ENCODE peak calls at places on chromosomes 4 and X, in seven cellular contexts. One of them, this sample, is unnamed.

GRCh38 chrX:12981880-12982279 is 7.0 kb downstream of the TMSB4X start:
- DNase-seq in posterior cingulate gyrus: no peak
- DNase-seq in Calu3: no peak
- DNase-seq in NCI-H2029 treated with DMSO at 0.1 percent for 48 hours: no peak
- DNase-seq in fibroblast of lung: no peak
- DNase-seq in GM04503: no peak
- DNase-seq in A549: no peak
- DNase-seq in this sample: no peak

GRCh38 chr4:1323635-1324442 is 23.2 kb upstream of the UVSSA start:
- DNase-seq in posterior cingulate gyrus: peak; percentile 41
- DNase-seq in Calu3: no peak
- DNase-seq in NCI-H2029 treated with DMSO at 0.1 percent for 48 hours: no peak
- DNase-seq in fibroblast of lung: peak; percentile 99
- DNase-seq in GM04503: peak; percentile 82
- DNase-seq in A549: peak; percentile 72
- DNase-seq in this sample: no peak

GRCh38 chrX:102546818-102547493 is 30.4 kb upstream of the TMSB15A start:
- DNase-seq in posterior cingulate gyrus: no peak
- DNase-seq in Calu3: no peak
- DNase-seq in NCI-H2029 treated with DMSO at 0.1 percent for 48 hours: no peak
- DNase-seq in fibroblast of lung: no peak
- DNase-seq in GM04503: no peak
- DNase-seq in A549: no peak
- DNase-seq in this sample: no peak

GRCh38 chrX:7059214-7059838 is 88.2 kb upstream of the STS start:
- DNase-seq in posterior cingulate gyrus: no peak
- DNase-seq in Calu3: no peak
- DNase-seq in NCI-H2029 treated with DMSO at 0.1 percent for 48 hours: no peak
- DNase-seq in fibroblast of lung: no peak
- DNase-seq in GM04503: no peak
- DNase-seq in A549: no peak
- DNase-seq in this sample: no peak

GRCh38 chrX:110665636-110666035 is 130.0 kb downstream of the CHRDL1 start:
- DNase-seq in posterior cingulate gyrus: peak; percentile 67
- DNase-seq in Calu3: peak; percentile 69
- DNase-seq in NCI-H2029 treated with DMSO at 0.1 percent for 48 hours: no peak
- DNase-seq in fibroblast of lung: peak; percentile 12
- DNase-seq in GM04503: no peak
- DNase-seq in A549: peak; percentile 21
- DNase-seq in this sample: no peak

GRCh38 chr4:173176010-173176409 is 7.4 kb downstream of the GALNT7 start:
- DNase-seq in posterior cingulate gyrus: no peak
- DNase-seq in Calu3: no peak
- DNase-seq in NCI-H2029 treated with DMSO at 0.1 percent for 48 hours: no peak
- DNase-seq in fibroblast of lung: no peak
- DNase-seq in GM04503: no peak
- DNase-seq in A549: no peak
- DNase-seq in this sample: no peak

GRCh38 chr4:92636038-92636825 is 332.5 kb downstream of the GRID2 start:
- DNase-seq in posterior cingulate gyrus: no peak
- DNase-seq in Calu3: no peak
- DNase-seq in NCI-H2029 treated with DMSO at 0.1 percent for 48 hours: no peak
- DNase-seq in fibroblast of lung: peak; percentile 6
- DNase-seq in GM04503: no peak
- DNase-seq in A549: no peak
- DNase-seq in this sample: no peak

GRCh38 chr4:83083925-83084475 is 30.5 kb downstream of the PLAC8 start:
- DNase-seq in posterior cingulate gyrus: peak; percentile 26
- DNase-seq in Calu3: no peak
- DNase-seq in NCI-H2029 treated with DMSO at 0.1 percent for 48 hours: no peak
- DNase-seq in fibroblast of lung: no peak
- DNase-seq in GM04503: no peak
- DNase-seq in A549: no peak
- DNase-seq in this sample: no peak

GRCh38 chrX:40307871-40308270 is 210.1 kb upstream of the BCOR start:
- DNase-seq in posterior cingulate gyrus: no peak
- DNase-seq in Calu3: no peak
- DNase-seq in NCI-H2029 treated with DMSO at 0.1 percent for 48 hours: no peak
- DNase-seq in fibroblast of lung: no peak
- DNase-seq in GM04503: no peak
- DNase-seq in A549: no peak
- DNase-seq in this sample: no peak

GRCh38 chr4:163540977-163541376 is 46.5 kb downstream of the TMA16 start:
- DNase-seq in posterior cingulate gyrus: no peak
- DNase-seq in Calu3: no peak
- DNase-seq in NCI-H2029 treated with DMSO at 0.1 percent for 48 hours: no peak
- DNase-seq in fibroblast of lung: peak; percentile 92
- DNase-seq in GM04503: peak; percentile 44
- DNase-seq in A549: no peak
- DNase-seq in this sample: no peak

GRCh38 chr4:113094327-113094726 is 44.9 kb downstream of the ANK2 start:
- DNase-seq in posterior cingulate gyrus: no peak
- DNase-seq in Calu3: no peak
- DNase-seq in NCI-H2029 treated with DMSO at 0.1 percent for 48 hours: no peak
- DNase-seq in fibroblast of lung: peak; percentile 2
- DNase-seq in GM04503: no peak
- DNase-seq in A549: no peak
- DNase-seq in this sample: no peak

GRCh38 chr4:89590102-89590501 is 246.9 kb downstream of the SNCA start:
- DNase-seq in posterior cingulate gyrus: no peak
- DNase-seq in Calu3: no peak
- DNase-seq in NCI-H2029 treated with DMSO at 0.1 percent for 48 hours: no peak
- DNase-seq in fibroblast of lung: no peak
- DNase-seq in GM04503: no peak
- DNase-seq in A549: no peak
- DNase-seq in this sample: no peak

GRCh38 chrX:109472939-109473713 is 8.8 kb downstream of the GUCY2F start:
- DNase-seq in posterior cingulate gyrus: no peak
- DNase-seq in Calu3: no peak
- DNase-seq in NCI-H2029 treated with DMSO at 0.1 percent for 48 hours: no peak
- DNase-seq in fibroblast of lung: peak; percentile 69
- DNase-seq in GM04503: no peak
- DNase-seq in A549: peak; percentile 21
- DNase-seq in this sample: no peak

GRCh38 chrX:134484039-134484438 is 24.1 kb downstream of the HPRT1 start:
- DNase-seq in posterior cingulate gyrus: no peak
- DNase-seq in Calu3: no peak
- DNase-seq in NCI-H2029 treated with DMSO at 0.1 percent for 48 hours: no peak
- DNase-seq in fibroblast of lung: peak; percentile 36
- DNase-seq in GM04503: peak; percentile 27
- DNase-seq in A549: peak; percentile 67
- DNase-seq in this sample: no peak

GRCh38 chr4:127291316-127291715 is 341.4 kb upstream of the INTU start:
- DNase-seq in posterior cingulate gyrus: no peak
- DNase-seq in Calu3: no peak
- DNase-seq in NCI-H2029 treated with DMSO at 0.1 percent for 48 hours: no peak
- DNase-seq in fibroblast of lung: no peak
- DNase-seq in GM04503: peak; percentile 5
- DNase-seq in A549: no peak
- DNase-seq in this sample: no peak

GRCh38 chrX:38312436-38312835 is 14.9 kb downstream of the RPGR start:
- DNase-seq in posterior cingulate gyrus: no peak
- DNase-seq in Calu3: no peak
- DNase-seq in NCI-H2029 treated with DMSO at 0.1 percent for 48 hours: no peak
- DNase-seq in fibroblast of lung: peak; percentile 66
- DNase-seq in GM04503: peak; percentile 49
- DNase-seq in A549: peak; percentile 40
- DNase-seq in this sample: no peak

GRCh38 chr4:101801957-101802356 is 11.4 kb downstream of the BANK1 start:
- DNase-seq in posterior cingulate gyrus: no peak
- DNase-seq in Calu3: no peak
- DNase-seq in NCI-H2029 treated with DMSO at 0.1 percent for 48 hours: no peak
- DNase-seq in fibroblast of lung: no peak
- DNase-seq in GM04503: no peak
- DNase-seq in A549: no peak
- DNase-seq in this sample: no peak

GRCh38 chr4:1072830-1073446 is 40.4 kb downstream of the RNF212 start:
- DNase-seq in posterior cingulate gyrus: peak; percentile 79
- DNase-seq in Calu3: peak; percentile 50
- DNase-seq in NCI-H2029 treated with DMSO at 0.1 percent for 48 hours: no peak
- DNase-seq in fibroblast of lung: peak; percentile 55
- DNase-seq in GM04503: no peak
- DNase-seq in A549: peak; percentile 59
- DNase-seq in this sample: no peak

GRCh38 chr4:56414135-56414675 is 21.2 kb downstream of the PPAT start:
- DNase-seq in posterior cingulate gyrus: no peak
- DNase-seq in Calu3: no peak
- DNase-seq in NCI-H2029 treated with DMSO at 0.1 percent for 48 hours: no peak
- DNase-seq in fibroblast of lung: peak; percentile 62
- DNase-seq in GM04503: no peak
- DNase-seq in A549: no peak
- DNase-seq in this sample: no peak

GRCh38 chr4:6811165-6811564 is 28.6 kb downstream of the KIAA0232 start:
- DNase-seq in posterior cingulate gyrus: no peak
- DNase-seq in Calu3: no peak
- DNase-seq in NCI-H2029 treated with DMSO at 0.1 percent for 48 hours: no peak
- DNase-seq in fibroblast of lung: no peak
- DNase-seq in GM04503: no peak
- DNase-seq in A549: no peak
- DNase-seq in this sample: no peak

GRCh38 chr4:85777908-85778808 is 303.2 kb downstream of the ARHGAP24 start:
- DNase-seq in posterior cingulate gyrus: no peak
- DNase-seq in Calu3: no peak
- DNase-seq in NCI-H2029 treated with DMSO at 0.1 percent for 48 hours: no peak
- DNase-seq in fibroblast of lung: no peak
- DNase-seq in GM04503: no peak
- DNase-seq in A549: no peak
- DNase-seq in this sample: no peak

GRCh38 chr4:110119347-110119746 is 79.1 kb downstream of the ELOVL6 start:
- DNase-seq in posterior cingulate gyrus: no peak
- DNase-seq in Calu3: peak; percentile 47
- DNase-seq in NCI-H2029 treated with DMSO at 0.1 percent for 48 hours: no peak
- DNase-seq in fibroblast of lung: no peak
- DNase-seq in GM04503: no peak
- DNase-seq in A549: no peak
- DNase-seq in this sample: no peak

GRCh38 chr4:78056265-78057129 is 626 bp upstream of the FRAS1 start:
- DNase-seq in posterior cingulate gyrus: peak; percentile 88
- DNase-seq in Calu3: peak; percentile 74
- DNase-seq in NCI-H2029 treated with DMSO at 0.1 percent for 48 hours: peak; percentile 97
- DNase-seq in fibroblast of lung: peak; percentile 75
- DNase-seq in GM04503: no peak
- DNase-seq in A549: peak; percentile 80
- DNase-seq in this sample: peak; percentile 49

GRCh38 chrX:57528670-57529255 is 63.0 kb upstream of the ZXDB start:
- DNase-seq in posterior cingulate gyrus: no peak
- DNase-seq in Calu3: peak; percentile 23
- DNase-seq in NCI-H2029 treated with DMSO at 0.1 percent for 48 hours: no peak
- DNase-seq in fibroblast of lung: no peak
- DNase-seq in GM04503: no peak
- DNase-seq in A549: peak; percentile 13
- DNase-seq in this sample: no peak

GRCh38 chrX:41796577-41796976 is 72.6 kb downstream of the GPR82 start:
- DNase-seq in posterior cingulate gyrus: no peak
- DNase-seq in Calu3: no peak
- DNase-seq in NCI-H2029 treated with DMSO at 0.1 percent for 48 hours: no peak
- DNase-seq in fibroblast of lung: no peak
- DNase-seq in GM04503: no peak
- DNase-seq in A549: no peak
- DNase-seq in this sample: no peak